ENCODE peak calls at places on chromosomes 3 and 15, in seven cellular contexts. S is hepatocyte; C is psoas muscle; K is cardiac muscle cell; I is CD8-positive, alpha-beta T cell; H is transverse colon; D is sigmoid colon. P is an unnamed sample. For H3K27me3, the result is how much of the 10 kb centered on the place peaks cover.

GRCh38 chr3:135917076-135917475 is 48.5 kb upstream of the PPP2R3A start:
- DNase-seq in S (no peak), C (no peak), K (no peak), I (no peak), H (no peak), D (no peak), P (no peak)

GRCh38 chr3:129413687-129414506 is 14.5 kb downstream of the EFCAB12 start:
- DNase-seq in S (peak), C (no peak), K (peak), I (no peak), H (no peak), D (no peak), P (no peak)

GRCh38 chr3:15332405-15333098 is at the start of gene SH3BP5:
- DNase-seq in S (peak), C (peak), K (peak), I (peak), H (peak), D (peak), P (peak)

GRCh38 chr3:60633644-60634043 is 617.6 kb downstream of the FHIT start:
- DNase-seq in S (no peak), C (peak), K (no peak), I (no peak), H (no peak), D (no peak), P (no peak)

GRCh38 chr3:108818404-108818803 is 4.2 kb upstream of the TRAT1 start:
- DNase-seq in S (peak), C (no peak), K (peak), I (peak), H (peak), D (no peak), P (no peak)

GRCh38 chr3:3260870-3261269 is 81.4 kb upstream of the CRBN start:
- DNase-seq in S (no peak), C (no peak), K (no peak), I (no peak), H (no peak), D (no peak), P (no peak)

GRCh38 chr15:85785887-85786777 is 8.6 kb downstream of the KLHL25 start:
- DNase-seq in S (peak), C (peak), K (peak), I (no peak), H (peak), D (no peak), P (peak)

GRCh38 chr15:78448441-78449219 is 10.6 kb downstream of the IREB2 start:
- DNase-seq in S (no peak), C (no peak), K (no peak), I (no peak), H (no peak), D (no peak), P (no peak)

GRCh38 chr3:197335428-197336132 is 37.2 kb upstream of the DLG1 start:
- DNase-seq in S (no peak), C (peak), K (peak), I (no peak), H (no peak), D (no peak), P (no peak)

GRCh38 chr3:87120850-87121249 is 106.3 kb upstream of the CHMP2B start:
- DNase-seq in S (no peak), C (no peak), K (no peak), I (no peak), H (no peak), D (no peak), P (no peak)

GRCh38 chr15:94119923-94120775 is 111.2 kb upstream of the MCTP2 start:
- DNase-seq in S (peak), C (no peak), K (peak), I (peak), H (peak), D (peak), P (peak)

GRCh38 chr3:108882762-108883161 is 60.2 kb downstream of the TRAT1 start:
- DNase-seq in S (no peak), C (no peak), K (no peak), I (no peak), H (no peak), D (no peak), P (no peak)

GRCh38 chr15:52660192-52660591 is 19.0 kb downstream of the ATOSA start:
- DNase-seq in S (no peak), C (no peak), K (no peak), I (no peak), H (no peak), D (no peak), P (no peak)

GRCh38 chr15:44300567-44300966 is 12.0 kb downstream of the GOLM2 start:
- DNase-seq in S (no peak), C (no peak), K (no peak), I (no peak), H (no peak), D (no peak), P (no peak)

GRCh38 chr15:55289011-55289572 is 521 bp downstream of the RAB27A start:
- DNase-seq in S (peak), C (peak), K (peak), I (no peak), H (peak), D (peak), P (peak)

GRCh38 chr15:96720251-96720650 is 389.8 kb downstream of the NR2F2 start:
- DNase-seq in S (no peak), C (no peak), K (no peak), I (no peak), H (no peak), D (no peak), P (no peak)

GRCh38 chr3:112333386-112334334 is 704 bp downstream of the CD200 start:
- DNase-seq in S (peak), C (no peak), K (peak), I (no peak), H (no peak), D (no peak), P (no peak)

GRCh38 chr15:65829150-65829764 is 37.2 kb upstream of the DENND4A start:
- DNase-seq in S (peak), C (no peak), K (peak), I (no peak), H (no peak), D (no peak), P (no peak)

GRCh38 chr3:98457543-98457942 is 5.5 kb upstream of the OR5K1 start:
- DNase-seq in S (no peak), C (no peak), K (no peak), I (no peak), H (no peak), D (no peak), P (no peak)

GRCh38 chr3:64680334-64680733 is 7.5 kb downstream of the ADAMTS9 start:
- DNase-seq in S (no peak), C (no peak), K (no peak), I (no peak), H (no peak), D (no peak), P (no peak)

GRCh38 chr3:64684715-64685261 is 3.0 kb downstream of the ADAMTS9 start:
- DNase-seq in S (peak), C (peak), K (peak), I (no peak), H (peak), D (peak), P (peak)

GRCh38 chr3:64685331-64685799 is 2.4 kb downstream of the ADAMTS9 start:
- DNase-seq in S (peak), C (no peak), K (peak), I (no peak), H (peak), D (peak), P (peak)

GRCh38 chr3:64681015-64681414 is 6.8 kb downstream of the ADAMTS9 start:
- DNase-seq in S (no peak), C (no peak), K (no peak), I (no peak), H (no peak), D (no peak), P (no peak)

GRCh38 chr3:64681827-64682226 is 6.0 kb downstream of the ADAMTS9 start:
- DNase-seq in S (no peak), C (no peak), K (no peak), I (no peak), H (no peak), D (no peak), P (no peak)
- H3K27me3 ChIP-seq in S (under half), C (under half), K (under half), I (under half), H (under half), D (under half), P (under half)

DNA sequence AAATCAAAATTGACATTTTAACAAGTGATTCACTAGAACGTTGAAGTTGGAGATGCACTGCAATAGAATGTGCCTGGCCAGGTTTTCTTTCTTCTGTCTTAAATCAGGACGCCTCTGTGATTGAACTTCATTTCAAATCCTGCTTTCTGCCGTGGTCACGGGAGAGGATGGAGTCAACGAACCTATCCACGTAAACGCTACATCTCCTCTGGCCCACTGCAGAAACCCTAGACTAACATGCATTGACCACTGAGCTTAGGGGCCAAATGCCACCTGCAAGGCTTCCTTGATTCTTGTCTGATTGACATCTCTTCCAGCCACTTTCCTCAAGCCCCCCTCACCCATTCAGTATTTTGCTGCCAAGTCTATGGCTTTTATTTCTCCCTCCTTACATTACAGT is 6.3 kb upstream of the MECOM start:
- DNase-seq in S (no peak), C (no peak), K (no peak), I (no peak), H (no peak), D (no peak), P (no peak)
- H3K27me3 ChIP-seq in S (half or more), C (under half), K (half or more), I (under half), H (half or more), D (half or more), P (under half)

DNA sequence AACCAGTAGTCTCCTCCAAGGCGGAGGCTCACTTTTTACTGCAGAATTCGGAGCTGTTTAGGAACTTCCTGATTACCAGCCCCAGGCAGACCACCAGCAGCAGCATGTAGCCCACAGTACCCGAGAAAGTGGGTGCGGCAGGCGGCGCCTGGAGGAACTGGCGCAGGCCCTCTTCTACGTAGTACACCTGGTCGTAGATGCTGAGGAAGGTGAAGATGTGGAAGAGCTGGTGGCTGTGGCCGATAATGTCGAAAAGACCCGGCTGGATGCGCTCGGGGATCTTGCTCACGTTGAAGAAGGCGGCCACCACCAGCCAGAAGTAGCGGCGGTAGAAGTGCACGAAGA is 1.3 kb downstream of the PAQR9 start:
- DNase-seq in S (no peak), C (no peak), K (no peak), I (no peak), H (no peak), D (no peak), P (peak)
- H3K27me3 ChIP-seq in S (half or more), C (under half), K (under half), I (under half), H (half or more), D (under half), P (under half)

GRCh38 chr3:73568371-73568862 is 56.3 kb downstream of the PDZRN3 start:
- DNase-seq in S (no peak), C (peak), K (no peak), I (no peak), H (no peak), D (no peak), P (no peak)

GRCh38 chr3:73561494-73561893 is 63.2 kb downstream of the PDZRN3 start:
- DNase-seq in S (no peak), C (no peak), K (no peak), I (no peak), H (no peak), D (no peak), P (no peak)

GRCh38 chr3:73559730-73560129 is 65.0 kb downstream of the PDZRN3 start:
- DNase-seq in S (no peak), C (no peak), K (no peak), I (no peak), H (no peak), D (no peak), P (no peak)

GRCh38 chr3:73569246-73569760 is 55.4 kb downstream of the PDZRN3 start:
- DNase-seq in S (peak), C (no peak), K (no peak), I (no peak), H (no peak), D (no peak), P (no peak)

DNA sequence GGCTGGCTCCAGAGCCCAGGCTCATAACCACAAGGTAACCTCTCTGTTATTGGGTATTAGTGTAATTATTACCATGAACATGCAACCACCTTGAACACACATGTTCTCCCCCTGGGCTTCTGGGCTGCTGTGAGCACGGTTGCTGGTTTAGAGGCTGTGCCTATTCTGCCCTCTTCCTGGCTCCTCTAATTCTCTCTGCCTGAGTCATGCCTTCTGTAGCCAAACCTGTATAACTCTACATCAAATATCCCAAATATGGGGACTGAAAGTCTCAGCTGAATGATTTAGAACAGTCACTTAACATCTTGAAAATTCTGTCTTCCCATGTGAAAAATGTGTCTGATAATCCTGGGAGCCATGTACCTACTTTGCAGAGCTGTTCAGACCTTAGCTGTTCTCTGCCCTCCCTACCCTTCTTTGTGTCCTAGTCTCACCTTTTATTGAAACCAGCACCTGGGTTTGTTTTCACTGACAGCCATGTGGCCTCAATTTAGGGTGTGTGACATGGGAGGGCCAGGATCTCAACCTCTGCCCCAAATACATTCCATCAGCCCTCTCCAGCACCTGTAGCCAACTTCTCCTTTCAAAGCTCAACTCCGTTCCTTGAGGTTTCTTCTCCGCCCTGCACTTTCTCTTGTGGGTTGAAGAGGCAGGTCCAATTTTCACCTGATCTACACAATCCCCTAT is 60.7 kb downstream of the PDZRN3 start:
- DNase-seq in S (no peak), C (no peak), K (no peak), I (no peak), H (no peak), D (no peak), P (no peak)
- H3K27me3 ChIP-seq in S (under half), C (under half), K (under half), I (under half), H (under half), D (under half), P (under half)

GRCh38 chr15:89399390-89400120 is 64.9 kb upstream of the POLG start:
- DNase-seq in S (peak), C (no peak), K (no peak), I (no peak), H (peak), D (no peak), P (no peak)

GRCh38 chr15:89400121-89400996 is 65.7 kb upstream of the POLG start:
- DNase-seq in S (no peak), C (no peak), K (no peak), I (no peak), H (no peak), D (no peak), P (no peak)

GRCh38 chr15:89397653-89398023 is 63.0 kb upstream of the POLG start:
- DNase-seq in S (no peak), C (no peak), K (no peak), I (no peak), H (no peak), D (no peak), P (no peak)

GRCh38 chr15:89396723-89397652 is 62.4 kb upstream of the POLG start:
- DNase-seq in S (no peak), C (no peak), K (no peak), I (no peak), H (no peak), D (no peak), P (no peak)

DNA sequence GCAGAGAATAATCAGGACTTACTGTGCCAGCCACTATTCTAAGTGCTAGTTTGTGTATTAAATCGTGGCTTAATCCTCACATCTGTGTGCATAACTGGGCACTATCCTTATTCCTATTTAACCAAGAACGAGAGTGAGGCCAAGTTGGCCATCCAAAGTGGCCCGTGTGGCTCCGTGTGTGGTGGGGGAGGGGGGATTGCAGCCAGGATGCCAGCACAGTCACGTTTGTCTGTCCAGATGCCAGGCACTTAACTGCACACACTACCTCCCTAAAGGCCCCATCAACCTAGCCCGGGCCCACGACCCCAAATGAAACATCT is 64.4 kb upstream of the POLG start:
- DNase-seq in S (no peak), C (no peak), K (no peak), I (no peak), H (no peak), D (no peak), P (no peak)
- H3K27me3 ChIP-seq in S (half or more), C (under half), K (half or more), I (under half), H (half or more), D (under half), P (under half)

GRCh38 chr3:134797816-134798451 is 2.9 kb downstream of the EPHB1 start:
- DNase-seq in S (no peak), C (no peak), K (no peak), I (no peak), H (no peak), D (no peak), P (no peak)
- H3K27me3 ChIP-seq in S (under half), C (under half), K (half or more), I (under half), H (under half), D (under half), P (under half)

DNA sequence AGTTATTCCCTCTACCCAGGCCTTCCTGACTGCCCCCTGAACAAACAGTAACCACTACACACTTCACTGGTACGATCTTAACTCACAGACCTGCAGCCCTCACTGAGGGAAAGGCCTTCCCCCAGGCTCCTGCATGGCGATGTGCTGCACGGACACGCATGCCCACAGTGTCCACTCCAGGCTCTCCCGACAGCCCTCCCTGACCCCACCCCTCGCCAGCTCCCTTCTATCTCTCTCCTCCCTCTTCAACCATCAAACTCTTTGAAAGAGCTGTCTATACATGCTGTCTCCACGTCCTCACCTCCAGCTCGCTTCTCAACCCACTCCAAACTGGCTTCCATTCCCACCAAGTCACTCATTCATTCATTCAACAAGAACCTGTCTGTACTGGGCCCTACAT is 3.9 kb downstream of the SCN5A start:
- DNase-seq in S (no peak), C (no peak), K (no peak), I (no peak), H (no peak), D (peak), P (peak)
- H3K27me3 ChIP-seq in S (under half), C (under half), K (half or more), I (under half), H (under half), D (under half), P (under half)

DNA sequence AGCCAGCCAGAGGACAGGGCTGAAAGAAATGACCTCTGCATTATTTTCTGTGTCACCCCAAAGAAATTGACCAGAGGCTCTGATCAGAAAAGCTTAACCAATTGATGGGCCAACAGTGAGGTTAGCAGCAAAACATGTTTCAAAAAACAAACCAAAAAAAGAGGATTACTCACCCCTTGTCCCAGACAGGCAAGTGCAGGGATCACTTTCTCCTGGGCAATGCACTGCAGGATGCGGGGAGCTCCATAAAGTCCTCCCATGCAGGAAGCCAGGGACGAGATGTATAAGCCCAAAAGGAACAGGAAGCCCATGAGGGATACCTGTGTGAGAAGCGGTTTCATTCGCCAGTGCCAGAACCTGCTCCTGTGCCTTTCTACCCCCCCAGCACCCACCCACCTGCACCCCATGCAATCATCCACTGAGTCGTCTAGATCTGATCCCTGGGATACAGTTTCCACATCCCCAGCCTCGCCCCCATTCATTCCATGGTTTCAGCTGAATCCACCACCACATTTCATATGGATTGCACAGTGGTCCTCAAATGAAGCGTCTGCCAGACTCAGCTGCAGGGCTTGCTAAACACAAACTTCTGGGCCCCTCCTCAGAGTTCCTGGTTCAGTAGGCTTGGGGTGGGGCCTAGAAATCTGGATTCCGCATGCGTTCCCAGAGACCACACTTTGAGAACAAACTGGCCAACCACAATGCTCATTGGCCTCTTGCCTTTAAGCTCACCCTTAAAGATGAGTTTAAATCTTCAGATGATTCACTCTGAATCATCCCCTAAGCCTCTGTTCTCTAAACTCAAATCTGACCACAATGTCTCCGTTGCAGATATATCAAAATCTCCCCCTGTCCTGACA is 54.4 kb upstream of the HEG1 start:
- DNase-seq in S (peak), C (no peak), K (peak), I (no peak), H (no peak), D (no peak), P (no peak)
- H3K27me3 ChIP-seq in S (under half), C (under half), K (under half), I (under half), H (under half), D (under half), P (under half)